ENCODE peak calls at places on chromosomes 16 and 17, in four cellular contexts. One of them, this sample, is unnamed.

GRCh38 chr17:82693168-82693867 is 5.2 kb downstream of the RAB40B start:
- DNase-seq in PC-9: no peak
- DNase-seq in Jurkat, Clone E6-1: no peak
- DNase-seq in stimulated activated CD4-positive, alpha-beta T cell treated with anti-CD3 and anti-CD28 coated beads, Interleukin-1b, Interleukin-23, amount 100 ng/mL, for 24 hours: no peak
- DNase-seq in this sample: no peak

GRCh38 chr17:68491864-68492263 is 20.4 kb upstream of the PRKAR1A start:
- DNase-seq in PC-9: no peak
- DNase-seq in Jurkat, Clone E6-1: no peak
- DNase-seq in stimulated activated CD4-positive, alpha-beta T cell treated with anti-CD3 and anti-CD28 coated beads, Interleukin-1b, Interleukin-23, amount 100 ng/mL, for 24 hours: no peak
- DNase-seq in this sample: peak

GRCh38 chr16:17467923-17468540 is 2.7 kb downstream of the XYLT1 start:
- DNase-seq in PC-9: no peak
- DNase-seq in Jurkat, Clone E6-1: no peak
- DNase-seq in stimulated activated CD4-positive, alpha-beta T cell treated with anti-CD3 and anti-CD28 coated beads, Interleukin-1b, Interleukin-23, amount 100 ng/mL, for 24 hours: no peak
- DNase-seq in this sample: peak

GRCh38 chr17:78892520-78892919 is 10.5 kb downstream of the CEP295NL start:
- DNase-seq in PC-9: no peak
- DNase-seq in Jurkat, Clone E6-1: no peak
- DNase-seq in stimulated activated CD4-positive, alpha-beta T cell treated with anti-CD3 and anti-CD28 coated beads, Interleukin-1b, Interleukin-23, amount 100 ng/mL, for 24 hours: no peak
- DNase-seq in this sample: no peak

GRCh38 chr16:11639925-11640899 is 28.0 kb upstream of the SNN start:
- DNase-seq in PC-9: peak
- DNase-seq in Jurkat, Clone E6-1: no peak
- DNase-seq in stimulated activated CD4-positive, alpha-beta T cell treated with anti-CD3 and anti-CD28 coated beads, Interleukin-1b, Interleukin-23, amount 100 ng/mL, for 24 hours: no peak
- DNase-seq in this sample: peak

GRCh38 chr16:19677403-19677802 is 40.6 kb downstream of the KNOP1 start:
- DNase-seq in PC-9: no peak
- DNase-seq in Jurkat, Clone E6-1: no peak
- DNase-seq in stimulated activated CD4-positive, alpha-beta T cell treated with anti-CD3 and anti-CD28 coated beads, Interleukin-1b, Interleukin-23, amount 100 ng/mL, for 24 hours: no peak
- DNase-seq in this sample: no peak

GRCh38 chr16:3023669-3024478 is at the start of the genes HCFC1R1 and THOC6:
- DNase-seq in PC-9: peak
- DNase-seq in Jurkat, Clone E6-1: peak
- DNase-seq in stimulated activated CD4-positive, alpha-beta T cell treated with anti-CD3 and anti-CD28 coated beads, Interleukin-1b, Interleukin-23, amount 100 ng/mL, for 24 hours: peak
- DNase-seq in this sample: peak

GRCh38 chr16:1458336-1458976 is 14.1 kb upstream of the CCDC154 start:
- DNase-seq in PC-9: no peak
- DNase-seq in Jurkat, Clone E6-1: no peak
- DNase-seq in stimulated activated CD4-positive, alpha-beta T cell treated with anti-CD3 and anti-CD28 coated beads, Interleukin-1b, Interleukin-23, amount 100 ng/mL, for 24 hours: no peak
- DNase-seq in this sample: no peak

GRCh38 chr16:19284207-19284606 is 1.3 kb upstream of the CLEC19A start:
- DNase-seq in PC-9: peak
- DNase-seq in Jurkat, Clone E6-1: no peak
- DNase-seq in stimulated activated CD4-positive, alpha-beta T cell treated with anti-CD3 and anti-CD28 coated beads, Interleukin-1b, Interleukin-23, amount 100 ng/mL, for 24 hours: no peak
- DNase-seq in this sample: peak

GRCh38 chr17:6110592-6110991 is 40.4 kb downstream of the WSCD1 start:
- DNase-seq in PC-9: no peak
- DNase-seq in Jurkat, Clone E6-1: no peak
- DNase-seq in stimulated activated CD4-positive, alpha-beta T cell treated with anti-CD3 and anti-CD28 coated beads, Interleukin-1b, Interleukin-23, amount 100 ng/mL, for 24 hours: no peak
- DNase-seq in this sample: no peak

GRCh38 chr17:80605326-80606066 is 60.9 kb downstream of the RPTOR start:
- DNase-seq in PC-9: peak
- DNase-seq in Jurkat, Clone E6-1: no peak
- DNase-seq in stimulated activated CD4-positive, alpha-beta T cell treated with anti-CD3 and anti-CD28 coated beads, Interleukin-1b, Interleukin-23, amount 100 ng/mL, for 24 hours: peak
- DNase-seq in this sample: no peak

GRCh38 chr16:31016018-31016417 is 5.6 kb upstream of the STX1B start:
- DNase-seq in PC-9: no peak
- DNase-seq in Jurkat, Clone E6-1: no peak
- DNase-seq in stimulated activated CD4-positive, alpha-beta T cell treated with anti-CD3 and anti-CD28 coated beads, Interleukin-1b, Interleukin-23, amount 100 ng/mL, for 24 hours: no peak
- DNase-seq in this sample: no peak

GRCh38 chr16:71423865-71424264 is 18.0 kb downstream of the TLE7 start:
- DNase-seq in PC-9: no peak
- DNase-seq in Jurkat, Clone E6-1: no peak
- DNase-seq in stimulated activated CD4-positive, alpha-beta T cell treated with anti-CD3 and anti-CD28 coated beads, Interleukin-1b, Interleukin-23, amount 100 ng/mL, for 24 hours: no peak
- DNase-seq in this sample: no peak

GRCh38 chr16:31204871-31205666 is 2.5 kb upstream of the PYCARD start:
- DNase-seq in PC-9: no peak
- DNase-seq in Jurkat, Clone E6-1: no peak
- DNase-seq in stimulated activated CD4-positive, alpha-beta T cell treated with anti-CD3 and anti-CD28 coated beads, Interleukin-1b, Interleukin-23, amount 100 ng/mL, for 24 hours: no peak
- DNase-seq in this sample: no peak

GRCh38 chr16:14549789-14550153 is 80.3 kb downstream of the PARN start:
- DNase-seq in PC-9: no peak
- DNase-seq in Jurkat, Clone E6-1: no peak
- DNase-seq in stimulated activated CD4-positive, alpha-beta T cell treated with anti-CD3 and anti-CD28 coated beads, Interleukin-1b, Interleukin-23, amount 100 ng/mL, for 24 hours: no peak
- DNase-seq in this sample: no peak

GRCh38 chr16:3638916-3639644 is 15.4 kb upstream of the DNASE1 start:
- DNase-seq in PC-9: no peak
- DNase-seq in Jurkat, Clone E6-1: no peak
- DNase-seq in stimulated activated CD4-positive, alpha-beta T cell treated with anti-CD3 and anti-CD28 coated beads, Interleukin-1b, Interleukin-23, amount 100 ng/mL, for 24 hours: no peak
- DNase-seq in this sample: no peak

GRCh38 chr17:67105213-67105612 is 60.9 kb downstream of the CACNG1 start:
- DNase-seq in PC-9: no peak
- DNase-seq in Jurkat, Clone E6-1: no peak
- DNase-seq in stimulated activated CD4-positive, alpha-beta T cell treated with anti-CD3 and anti-CD28 coated beads, Interleukin-1b, Interleukin-23, amount 100 ng/mL, for 24 hours: no peak
- DNase-seq in this sample: no peak

GRCh38 chr16:66933776-66934137 is 445 bp downstream of the CIAO2B start:
- DNase-seq in PC-9: peak
- DNase-seq in Jurkat, Clone E6-1: no peak
- DNase-seq in stimulated activated CD4-positive, alpha-beta T cell treated with anti-CD3 and anti-CD28 coated beads, Interleukin-1b, Interleukin-23, amount 100 ng/mL, for 24 hours: no peak
- DNase-seq in this sample: no peak

GRCh38 chr17:33233855-33234228 is 59.3 kb downstream of the ASIC2 start:
- DNase-seq in PC-9: no peak
- DNase-seq in Jurkat, Clone E6-1: peak
- DNase-seq in stimulated activated CD4-positive, alpha-beta T cell treated with anti-CD3 and anti-CD28 coated beads, Interleukin-1b, Interleukin-23, amount 100 ng/mL, for 24 hours: no peak
- DNase-seq in this sample: no peak

GRCh38 chr16:48538746-48539484 is 71.1 kb downstream of the N4BP1 start:
- DNase-seq in PC-9: no peak
- DNase-seq in Jurkat, Clone E6-1: no peak
- DNase-seq in stimulated activated CD4-positive, alpha-beta T cell treated with anti-CD3 and anti-CD28 coated beads, Interleukin-1b, Interleukin-23, amount 100 ng/mL, for 24 hours: no peak
- DNase-seq in this sample: no peak

GRCh38 chr16:85443531-85443930 is 169.6 kb upstream of the GSE1 start:
- DNase-seq in PC-9: no peak
- DNase-seq in Jurkat, Clone E6-1: no peak
- DNase-seq in stimulated activated CD4-positive, alpha-beta T cell treated with anti-CD3 and anti-CD28 coated beads, Interleukin-1b, Interleukin-23, amount 100 ng/mL, for 24 hours: no peak
- DNase-seq in this sample: no peak

GRCh38 chr16:63735456-63735855 is 1386.4 kb downstream of the CDH11 start:
- DNase-seq in PC-9: no peak
- DNase-seq in Jurkat, Clone E6-1: no peak
- DNase-seq in stimulated activated CD4-positive, alpha-beta T cell treated with anti-CD3 and anti-CD28 coated beads, Interleukin-1b, Interleukin-23, amount 100 ng/mL, for 24 hours: no peak
- DNase-seq in this sample: no peak

GRCh38 chr17:41510251-41511065 is 5.0 kb upstream of the KRT13 start:
- DNase-seq in PC-9: peak
- DNase-seq in Jurkat, Clone E6-1: no peak
- DNase-seq in stimulated activated CD4-positive, alpha-beta T cell treated with anti-CD3 and anti-CD28 coated beads, Interleukin-1b, Interleukin-23, amount 100 ng/mL, for 24 hours: no peak
- DNase-seq in this sample: no peak

GRCh38 chr17:4735825-4736651 is 3.6 kb upstream of the ZMYND15 start:
- DNase-seq in PC-9: no peak
- DNase-seq in Jurkat, Clone E6-1: no peak
- DNase-seq in stimulated activated CD4-positive, alpha-beta T cell treated with anti-CD3 and anti-CD28 coated beads, Interleukin-1b, Interleukin-23, amount 100 ng/mL, for 24 hours: no peak
- DNase-seq in this sample: no peak

GRCh38 chr17:44170499-44171201 is at the start of gene ASB16:
- DNase-seq in PC-9: no peak
- DNase-seq in Jurkat, Clone E6-1: no peak
- DNase-seq in stimulated activated CD4-positive, alpha-beta T cell treated with anti-CD3 and anti-CD28 coated beads, Interleukin-1b, Interleukin-23, amount 100 ng/mL, for 24 hours: no peak
- DNase-seq in this sample: no peak

GRCh38 chr17:55458977-55459376 is 37.3 kb upstream of the MMD start:
- DNase-seq in PC-9: peak
- DNase-seq in Jurkat, Clone E6-1: no peak
- DNase-seq in stimulated activated CD4-positive, alpha-beta T cell treated with anti-CD3 and anti-CD28 coated beads, Interleukin-1b, Interleukin-23, amount 100 ng/mL, for 24 hours: peak
- DNase-seq in this sample: no peak

GRCh38 chr17:1813088-1813487 is 16.6 kb downstream of the SMYD4 start:
- DNase-seq in PC-9: peak
- DNase-seq in Jurkat, Clone E6-1: no peak
- DNase-seq in stimulated activated CD4-positive, alpha-beta T cell treated with anti-CD3 and anti-CD28 coated beads, Interleukin-1b, Interleukin-23, amount 100 ng/mL, for 24 hours: no peak
- DNase-seq in this sample: no peak

GRCh38 chr17:19531780-19532501 is 1.7 kb upstream of the SLC47A1 start:
- DNase-seq in PC-9: no peak
- DNase-seq in Jurkat, Clone E6-1: no peak
- DNase-seq in stimulated activated CD4-positive, alpha-beta T cell treated with anti-CD3 and anti-CD28 coated beads, Interleukin-1b, Interleukin-23, amount 100 ng/mL, for 24 hours: no peak
- DNase-seq in this sample: no peak

GRCh38 chr16:27805828-27806351 is 255.9 kb downstream of the KATNIP start:
- DNase-seq in PC-9: no peak
- DNase-seq in Jurkat, Clone E6-1: no peak
- DNase-seq in stimulated activated CD4-positive, alpha-beta T cell treated with anti-CD3 and anti-CD28 coated beads, Interleukin-1b, Interleukin-23, amount 100 ng/mL, for 24 hours: no peak
- DNase-seq in this sample: no peak

GRCh38 chr17:75872434-75873351 is 5.7 kb downstream of the TRIM47 start:
- DNase-seq in PC-9: peak
- DNase-seq in Jurkat, Clone E6-1: no peak
- DNase-seq in stimulated activated CD4-positive, alpha-beta T cell treated with anti-CD3 and anti-CD28 coated beads, Interleukin-1b, Interleukin-23, amount 100 ng/mL, for 24 hours: no peak
- DNase-seq in this sample: no peak

This sample was measured in DMS79 treated with DMSO at 0.1 percent for 48 hours.